ENCODE peak calls at places on chromosome 19, in seven cellular contexts. I is glutamatergic neuron, T is smooth muscle cell of the brain vasculature, A is NCI-H1105 treated with DMSO at 0.1 percent for 48 hours, M is nucleus accumbens, G is neural progenitor cell, R is NCI-H446 treated with DMSO at 0.1 percent for 48 hours. J is an unnamed sample.

GRCh38 chr19:19342086-19343015 is 21.7 kb downstream of the MAU2 start:
- DNase-seq in G (peak; percentile 83), R (no peak), A (peak; percentile 2), M (no peak), I (peak; percentile 91), T (no peak), J (peak; percentile 53)

GRCh38 chr19:343941-344624 is 513 bp downstream of the MIER2 start:
- DNase-seq in G (peak; percentile 81), A (peak; percentile 59), R (no peak), I (peak; percentile 52), T (no peak), M (no peak), J (peak; percentile 59)

GRCh38 chr19:49860716-49861100 is 6.7 kb downstream of the PNKP start:
- DNase-seq in R (no peak), M (no peak), A (no peak), G (no peak), I (no peak), T (no peak), J (no peak)

GRCh38 chr19:12202250-12202649 is 39.4 kb downstream of the ZNF136 start:
- DNase-seq in T (no peak), A (peak; percentile 4), G (peak; percentile 48), M (no peak), I (peak; percentile 54), R (no peak), J (no peak)

GRCh38 chr19:5967994-5968430 is 9.9 kb downstream of the RANBP3 start:
- DNase-seq in G (peak; percentile 79), R (peak; percentile 14), A (peak; percentile 51), M (peak; percentile 74), I (peak; percentile 73), T (no peak), J (peak; percentile 81)

GRCh38 chr19:35120492-35120891 is 4.9 kb downstream of the FXYD3 start:
- DNase-seq in R (no peak), I (no peak), G (no peak), A (no peak), T (peak; percentile 52), M (no peak), J (no peak)

GRCh38 chr19:3129112-3129511 is 6.7 kb upstream of the GNA15 start:
- DNase-seq in A (peak; percentile 3), R (peak; percentile 19), I (no peak), M (no peak), T (peak; percentile 47), G (no peak), J (peak; percentile 48)

GRCh38 chr19:38698225-38699026 is 45.8 kb downstream of the CAPN12 start:
- DNase-seq in M (no peak), A (no peak), T (no peak), R (no peak), I (no peak), G (peak; percentile 70), J (no peak)

GRCh38 chr19:51380379-51380778 is 7.4 kb downstream of the LIM2 start:
- DNase-seq in G (no peak), R (no peak), T (no peak), A (no peak), M (no peak), I (no peak), J (no peak)

GRCh38 chr19:2332341-2333026 is 4.0 kb downstream of the SPPL2B start:
- DNase-seq in T (no peak), A (peak; percentile 83), G (no peak), M (no peak), R (no peak), I (peak; percentile 79), J (no peak)

GRCh38 chr19:10230904-10231623 is at the start of gene S1PR2:
- DNase-seq in M (no peak), T (no peak), G (peak; percentile 93), R (no peak), I (peak; percentile 76), A (peak; percentile 69), J (peak; percentile 57)

GRCh38 chr19:29798783-29799182 is 13.0 kb upstream of the CCNE1 start:
- DNase-seq in G (no peak), T (no peak), A (no peak), I (no peak), M (no peak), R (no peak), J (no peak)

GRCh38 chr19:12769689-12770088 is 5.7 kb downstream of the HOOK2 start:
- DNase-seq in M (no peak), G (peak; percentile 92), A (no peak), R (no peak), T (no peak), I (peak; percentile 69), J (no peak)

GRCh38 chr19:47274891-47275865 is 493 bp downstream of the INAFM1 start:
- DNase-seq in M (no peak), R (no peak), T (no peak), G (peak; percentile 72), A (no peak), I (peak; percentile 68), J (peak; percentile 57)

GRCh38 chr19:41449079-41449864 is 6.3 kb downstream of the ERICH4 start:
- DNase-seq in A (peak; percentile 63), M (peak; percentile 62), G (peak; percentile 86), T (no peak), R (peak; percentile 4), I (peak; percentile 89), J (peak; percentile 86)

GRCh38 chr19:3642987-3643386 is 16.4 kb upstream of the CACTIN start:
- DNase-seq in G (peak; percentile 38), R (no peak), M (no peak), A (no peak), T (no peak), I (peak; percentile 50), J (peak; percentile 60)

GRCh38 chr19:28706693-28707092 is 506.3 kb downstream of the UQCRFS1 start:
- DNase-seq in T (no peak), M (no peak), G (no peak), I (no peak), R (no peak), A (no peak), J (no peak)

GRCh38 chr19:8571006-8571411 is 6.2 kb downstream of the MYO1F start:
- DNase-seq in R (no peak), A (no peak), I (no peak), M (no peak), G (no peak), T (no peak), J (no peak)

GRCh38 chr19:2015611-2015950 is at the start of gene BTBD2:
- DNase-seq in R (peak; percentile 41), I (peak; percentile 61), M (peak; percentile 42), A (peak; percentile 48), G (no peak), T (no peak), J (peak; percentile 28)

GRCh38 chr19:17339088-17339741 is 1.9 kb downstream of the GTPBP3 start:
- DNase-seq in I (no peak), M (no peak), R (no peak), G (no peak), T (no peak), A (no peak), J (peak; percentile 80)

GRCh38 chr19:28727133-28727834 is 485.7 kb downstream of the UQCRFS1 start:
- DNase-seq in R (no peak), G (peak; percentile 43), M (no peak), T (no peak), A (no peak), I (peak; percentile 78), J (no peak)

GRCh38 chr19:17947815-17948473 is 15.1 kb downstream of the CCDC124 start:
- DNase-seq in T (peak; percentile 70), R (peak; percentile 91), I (peak; percentile 100), G (peak; percentile 99), M (peak; percentile 85), A (peak; percentile 97), J (peak; percentile 93)

GRCh38 chr19:6340493-6341201 is 7.2 kb upstream of the ACER1 start:
- DNase-seq in A (no peak), R (no peak), I (no peak), M (no peak), G (peak; percentile 30), T (no peak), J (no peak)

GRCh38 chr19:57362419-57362818 is 932 bp upstream of the TRAPPC2B start:
- DNase-seq in I (no peak), T (no peak), M (no peak), A (no peak), R (no peak), G (no peak), J (no peak)

GRCh38 chr19:32691291-32691951 is at the start of gene NUDT19:
- DNase-seq in R (peak; percentile 63), T (peak; percentile 10), I (peak; percentile 39), M (peak; percentile 75), G (peak; percentile 65), A (peak; percentile 84), J (peak; percentile 90)

GRCh38 chr19:24057144-24057543 is 29.8 kb upstream of the ZNF254 start:
- DNase-seq in R (no peak), T (no peak), G (no peak), M (no peak), I (no peak), A (no peak), J (no peak)

GRCh38 chr19:10105241-10106099 is 692 bp upstream of the PPAN start:
- DNase-seq in G (no peak), M (no peak), T (no peak), A (no peak), I (no peak), R (no peak), J (no peak)

GRCh38 chr19:55319786-55320185 is 5.4 kb downstream of the TMEM150B start:
- DNase-seq in R (no peak), T (no peak), M (peak; percentile 17), G (peak; percentile 89), I (peak; percentile 83), A (no peak), J (peak; percentile 87)

GRCh38 chr19:47315125-47315821 is 5.6 kb downstream of the C5AR1 start:
- DNase-seq in M (peak; percentile 28), G (no peak), I (no peak), T (peak; percentile 81), A (no peak), R (no peak), J (no peak)

GRCh38 chr19:30519607-30520205 is 147.5 kb downstream of the ZNF536 start:
- DNase-seq in M (no peak), T (no peak), G (no peak), A (no peak), I (no peak), R (no peak), J (no peak)

GRCh38 chr19:2113436-2114211 is 16.9 kb downstream of the IZUMO4 start:
- DNase-seq in I (no peak), M (no peak), A (no peak), R (no peak), G (no peak), T (no peak), J (no peak)

J was measured in HAP-1.